ENCODE peak calls at places on chromosomes 11 and 22, in seven cellular contexts. C is right lobe of liver; B is psoas muscle; O is IMR-90; X is cardiac muscle cell; Q is CD8-positive, alpha-beta memory T cell; U is mammary epithelial cell. E is an unnamed sample.

GRCh38 chr22:37563153-37564081 is 3.1 kb downstream of the CDC42EP1 start:
- DNase-seq in C (no peak), B (peak; percentile 83), O (peak; percentile 97), X (no peak), Q (no peak), U (peak; percentile 95), E (peak; percentile 73)

GRCh38 chr22:43901976-43902643 is 10.3 kb upstream of the PNPLA5 start:
- DNase-seq in C (no peak), B (no peak), O (peak; percentile 97), X (peak; percentile 58), Q (no peak), U (no peak), E (no peak)

GRCh38 chr11:117816151-117816741 is 8.3 kb downstream of the FXYD2 start:
- DNase-seq in C (no peak), B (peak; percentile 61), O (peak; percentile 30), X (peak; percentile 64), Q (no peak), U (no peak), E (no peak)

GRCh38 chr22:28027453-28028448 is 108.7 kb upstream of the PITPNB start:
- DNase-seq in C (no peak), B (no peak), O (no peak), X (no peak), Q (no peak), U (no peak), E (no peak)

GRCh38 chr11:68896171-68896959 is 7.3 kb downstream of the MRPL21 start:
- DNase-seq in C (no peak), B (no peak), O (no peak), X (no peak), Q (no peak), U (no peak), E (no peak)

GRCh38 chr22:30452861-30453260 is 19.0 kb downstream of the SEC14L3 start:
- DNase-seq in C (no peak), B (no peak), O (no peak), X (no peak), Q (no peak), U (no peak), E (no peak)

GRCh38 chr11:3165152-3165705 is at the start of gene OSBPL5:
- DNase-seq in C (no peak), B (peak; percentile 81), O (peak; percentile 59), X (peak; percentile 79), Q (peak; percentile 47), U (peak; percentile 42), E (peak; percentile 47)

GRCh38 chr11:5367461-5368074 is 16.0 kb upstream of the OR51M1 start:
- DNase-seq in C (no peak), B (no peak), O (peak; percentile 93), X (no peak), Q (no peak), U (no peak), E (no peak)

GRCh38 chr11:45745065-45745811 is 59.7 kb upstream of the SLC35C1 start:
- DNase-seq in C (no peak), B (peak; percentile 63), O (no peak), X (peak; percentile 46), Q (no peak), U (no peak), E (peak; percentile 63)

GRCh38 chr22:24186352-24186740 is 5.1 kb downstream of the SUSD2 start:
- DNase-seq in C (no peak), B (peak; percentile 11), O (no peak), X (no peak), Q (no peak), U (no peak), E (no peak)

GRCh38 chr11:87144266-87144665 is 106.5 kb downstream of the TMEM135 start:
- DNase-seq in C (no peak), B (no peak), O (no peak), X (no peak), Q (no peak), U (no peak), E (no peak)

GRCh38 chr11:30333405-30333804 is 10.5 kb downstream of the ARL14EP start:
- DNase-seq in C (no peak), B (no peak), O (no peak), X (peak; percentile 23), Q (no peak), U (peak; percentile 19), E (no peak)

GRCh38 chr22:50218996-50219727 is 18.4 kb downstream of the SELENOO start:
- DNase-seq in C (peak; percentile 98), B (peak; percentile 84), O (peak; percentile 74), X (peak; percentile 47), Q (no peak), U (peak; percentile 42), E (no peak)

GRCh38 chr11:133163463-133164419 is 368.6 kb downstream of the OPCML start:
- DNase-seq in C (no peak), B (no peak), O (peak; percentile 20), X (peak; percentile 71), Q (no peak), U (peak; percentile 32), E (no peak)

GRCh38 chr11:65436412-65437032 is 13.9 kb downstream of the NEAT1 start:
- DNase-seq in C (peak; percentile 62), B (no peak), O (peak; percentile 49), X (no peak), Q (no peak), U (no peak), E (no peak)

GRCh38 chr11:113874920-113875413 is 405 bp downstream of the USP28 start:
- DNase-seq in C (no peak), B (no peak), O (peak; percentile 35), X (peak; percentile 27), Q (no peak), U (peak; percentile 43), E (no peak)

GRCh38 chr11:125971618-125972017 is 25.8 kb downstream of the VSIG10L2 start:
- DNase-seq in C (no peak), B (no peak), O (no peak), X (no peak), Q (no peak), U (no peak), E (no peak)

GRCh38 chr11:111639226-111639925 is 37.1 kb downstream of the SIK2 start:
- DNase-seq in C (no peak), B (no peak), O (no peak), X (no peak), Q (no peak), U (no peak), E (no peak)
- H3K27ac ChIP-seq in C (no peak overlapping the region), B (no peak overlapping the region), O (no peak overlapping the region), X (no peak overlapping the region), Q (no peak overlapping the region), U (peak overlapping the region; percentile 17), E (peak overlapping the region; percentile 14)

GRCh38 chr11:74541466-74541865 is 47.9 kb upstream of the LIPT2 start:
- DNase-seq in C (no peak), B (no peak), O (no peak), X (no peak), Q (no peak), U (no peak), E (no peak)

GRCh38 chr11:74535371-74536118 is 42.0 kb upstream of the LIPT2 start:
- DNase-seq in C (no peak), B (no peak), O (no peak), X (no peak), Q (no peak), U (no peak), E (no peak)

GRCh38 chr11:74540270-74540669 is 46.7 kb upstream of the LIPT2 start:
- DNase-seq in C (no peak), B (no peak), O (no peak), X (no peak), Q (no peak), U (no peak), E (no peak)

GRCh38 chr11:74534216-74534615 is 40.7 kb upstream of the LIPT2 start:
- DNase-seq in C (no peak), B (no peak), O (no peak), X (no peak), Q (no peak), U (no peak), E (no peak)

GRCh38 chr11:74538680-74539079 is 45.2 kb upstream of the LIPT2 start:
- DNase-seq in C (no peak), B (no peak), O (no peak), X (no peak), Q (no peak), U (peak; percentile 20), E (no peak)
- H3K27ac ChIP-seq in C (no peak overlapping the region), B (no peak overlapping the region), O (no peak overlapping the region), X (no peak overlapping the region), Q (no peak overlapping the region), U (no peak overlapping the region), E (no peak overlapping the region)

GRCh38 chr11:13302440-13302958 is 24.9 kb downstream of the BMAL1 start:
- DNase-seq in C (no peak), B (no peak), O (no peak), X (no peak), Q (no peak), U (no peak), E (peak; percentile 51)
- H3K27ac ChIP-seq in C (no peak overlapping the region), B (peak overlapping the region; percentile 86), O (no peak overlapping the region), X (no peak overlapping the region), Q (no peak overlapping the region), U (no peak overlapping the region), E (no peak overlapping the region)

GRCh38 chr22:29043906-29044575 is 17.6 kb downstream of the C22orf31 start:
- DNase-seq in C (no peak), B (no peak), O (peak; percentile 66), X (no peak), Q (no peak), U (no peak), E (no peak)

GRCh38 chr22:29037340-29037932 is 24.2 kb downstream of the C22orf31 start:
- DNase-seq in C (no peak), B (no peak), O (no peak), X (no peak), Q (no peak), U (no peak), E (no peak)

GRCh38 chr22:29039148-29039547 is 22.5 kb downstream of the C22orf31 start:
- DNase-seq in C (no peak), B (no peak), O (no peak), X (no peak), Q (no peak), U (no peak), E (no peak)

GRCh38 chr22:29041408-29041807 is 20.2 kb downstream of the C22orf31 start:
- DNase-seq in C (no peak), B (no peak), O (peak; percentile 82), X (no peak), Q (no peak), U (peak; percentile 44), E (no peak)

DNA sequence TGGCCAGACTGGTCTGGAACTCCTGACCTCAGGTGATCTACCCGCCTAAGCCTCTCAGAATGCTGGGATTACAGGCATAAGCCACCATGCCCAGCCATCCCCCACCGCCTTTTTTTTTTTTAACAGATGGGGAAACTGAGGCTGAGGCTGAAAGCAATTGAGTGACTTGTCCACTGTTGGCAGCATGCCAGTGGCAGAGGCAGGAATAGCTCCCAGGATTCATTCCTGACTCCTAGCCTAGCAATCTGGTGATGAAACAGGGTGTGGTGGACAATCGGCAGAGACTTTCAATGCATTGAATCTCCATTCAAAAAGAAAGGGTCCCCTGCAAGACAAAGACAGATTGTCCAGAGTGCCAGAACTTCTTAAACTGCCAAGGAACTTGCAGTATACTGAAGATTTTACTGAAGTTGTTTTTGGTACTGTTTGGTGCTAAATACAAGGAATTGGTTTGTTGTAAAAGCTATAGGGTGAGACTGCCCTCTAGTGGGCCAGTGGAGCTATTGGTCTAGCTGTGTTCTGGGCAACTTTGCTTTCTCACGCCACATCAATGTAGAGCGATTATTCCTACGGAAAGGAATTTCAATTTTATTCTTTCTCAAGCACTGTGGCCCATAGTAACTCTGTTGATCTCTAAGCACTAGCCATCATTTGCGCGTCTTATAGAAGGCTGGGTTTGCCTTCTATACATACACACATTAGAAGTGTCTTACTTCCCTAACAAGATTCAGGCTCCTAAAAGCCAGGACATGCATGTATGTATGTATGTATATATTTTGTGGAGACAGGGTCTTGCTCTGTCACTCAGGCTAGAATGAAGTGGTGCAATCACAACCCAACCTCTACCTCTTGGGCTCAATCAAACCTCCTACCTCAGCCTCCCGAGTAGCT is 21.0 kb downstream of the C22orf31 start:
- DNase-seq in C (peak; percentile 71), B (no peak), O (peak; percentile 93), X (peak; percentile 75), Q (peak; percentile 55), U (peak; percentile 63), E (no peak)
- H3K27ac ChIP-seq in C (no peak overlapping the region), B (no peak overlapping the region), O (no peak overlapping the region), X (no peak overlapping the region), Q (no peak overlapping the region), U (peak overlapping the region; percentile 25), E (peak overlapping the region; percentile 37)

E was measured in caudate nucleus.